ENCODE peak calls at places on chromosomes 12 and 14, in six cellular contexts. U, Y, B, F, Q and E are unnamed samples.

GRCh38 chr12:93813972-93814821 is 137.0 kb downstream of the CRADD start:
- DNase-seq in U (peak), Y (no peak), B (no peak), F (no peak), Q (no peak), E (no peak)

GRCh38 chr14:59063259-59063658 is 125.2 kb upstream of the DAAM1 start:
- DNase-seq in U (no peak), Y (no peak), B (no peak), F (no peak), Q (no peak), E (no peak)

GRCh38 chr14:68676511-68676943 is 116.3 kb downstream of the ZFP36L1 start:
- DNase-seq in U (no peak), Y (no peak), B (no peak), F (no peak), Q (peak), E (no peak)

GRCh38 chr14:104968541-104969401 is 9.4 kb downstream of the AHNAK2 start:
- DNase-seq in U (no peak), Y (no peak), B (no peak), F (no peak), Q (no peak), E (no peak)

GRCh38 chr14:76782885-76783566 is 21.8 kb downstream of the VASH1 start:
- DNase-seq in U (no peak), Y (no peak), B (no peak), F (no peak), Q (no peak), E (peak)

GRCh38 chr12:65868133-65868705 is 43.9 kb downstream of the HMGA2 start:
- DNase-seq in U (no peak), Y (no peak), B (no peak), F (no peak), Q (no peak), E (no peak)

GRCh38 chr12:103469716-103470115 is 26.1 kb downstream of the C12orf42 start:
- DNase-seq in U (no peak), Y (no peak), B (no peak), F (no peak), Q (no peak), E (no peak)

GRCh38 chr12:112887542-112887941 is 19.2 kb upstream of the OAS1 start:
- DNase-seq in U (no peak), Y (no peak), B (no peak), F (no peak), Q (no peak), E (no peak)

GRCh38 chr14:68718033-68718725 is 74.7 kb downstream of the ZFP36L1 start:
- DNase-seq in U (no peak), Y (no peak), B (no peak), F (no peak), Q (no peak), E (no peak)

GRCh38 chr14:104054222-104054905 is 31.1 kb upstream of the ASPG start:
- DNase-seq in U (no peak), Y (no peak), B (no peak), F (no peak), Q (no peak), E (no peak)

GRCh38 chr12:62082448-62082847 is 177.8 kb upstream of the USP15 start:
- DNase-seq in U (no peak), Y (no peak), B (no peak), F (no peak), Q (no peak), E (no peak)

GRCh38 chr12:61916856-61917255 is 343.3 kb upstream of the USP15 start:
- DNase-seq in U (no peak), Y (no peak), B (no peak), F (no peak), Q (no peak), E (no peak)

GRCh38 chr14:64464695-64465094 is 604 bp upstream of the AKAP5 start:
- DNase-seq in U (no peak), Y (no peak), B (no peak), F (no peak), Q (peak), E (no peak)

GRCh38 chr12:51419473-51420228 is 5.0 kb upstream of the SLC4A8 start:
- DNase-seq in U (no peak), Y (no peak), B (no peak), F (no peak), Q (peak), E (no peak)

GRCh38 chr12:91513354-91513753 is 330.7 kb upstream of the DCN start:
- DNase-seq in U (no peak), Y (no peak), B (no peak), F (no peak), Q (no peak), E (no peak)

GRCh38 chr14:72613196-72613974 is 280.5 kb downstream of the DPF3 start:
- DNase-seq in U (peak), Y (no peak), B (no peak), F (no peak), Q (no peak), E (no peak)

GRCh38 chr12:106128526-106129430 is 10.0 kb downstream of the NUAK1 start:
- DNase-seq in U (no peak), Y (no peak), B (no peak), F (no peak), Q (no peak), E (no peak)

GRCh38 chr14:59482471-59483331 is 1.5 kb downstream of the L3HYPDH start:
- DNase-seq in U (no peak), Y (no peak), B (peak), F (no peak), Q (no peak), E (no peak)

GRCh38 chr12:102462803-102463499 is 17.4 kb downstream of the IGF1 start:
- DNase-seq in U (no peak), Y (no peak), B (no peak), F (no peak), Q (no peak), E (no peak)